ENCODE peak calls at places on chromosomes 5 and 9, in seven cellular contexts. One of them, this sample, is unnamed.

GRCh38 chr9:123081824-123082223 is 48.4 kb downstream of the GPR21 start:
- DNase-seq in AG09309: no peak
- DNase-seq in kidney epithelial cell: no peak
- DNase-seq in colonic mucosa: no peak
- DNase-seq in mucosa of descending colon: no peak
- DNase-seq in lower leg skin: no peak
- DNase-seq in fibroblast of mammary gland: peak
- DNase-seq in this sample: peak

GRCh38 chr9:4579011-4579410 is 83.1 kb upstream of the PLPP6 start:
- DNase-seq in AG09309: no peak
- DNase-seq in kidney epithelial cell: no peak
- DNase-seq in colonic mucosa: no peak
- DNase-seq in mucosa of descending colon: no peak
- DNase-seq in lower leg skin: no peak
- DNase-seq in fibroblast of mammary gland: peak
- DNase-seq in this sample: no peak

GRCh38 chr9:135908334-135909204 is 1.2 kb upstream of the CAMSAP1 start:
- DNase-seq in AG09309: no peak
- DNase-seq in kidney epithelial cell: no peak
- DNase-seq in colonic mucosa: no peak
- DNase-seq in mucosa of descending colon: no peak
- DNase-seq in lower leg skin: no peak
- DNase-seq in fibroblast of mammary gland: peak
- DNase-seq in this sample: no peak

GRCh38 chr5:149432861-149433462 is 53.9 kb upstream of the IL17B start:
- DNase-seq in AG09309: no peak
- DNase-seq in kidney epithelial cell: no peak
- DNase-seq in colonic mucosa: no peak
- DNase-seq in mucosa of descending colon: no peak
- DNase-seq in lower leg skin: no peak
- DNase-seq in fibroblast of mammary gland: no peak
- DNase-seq in this sample: no peak

GRCh38 chr5:33837301-33837700 is 54.5 kb downstream of the ADAMTS12 start:
- DNase-seq in AG09309: no peak
- DNase-seq in kidney epithelial cell: no peak
- DNase-seq in colonic mucosa: no peak
- DNase-seq in mucosa of descending colon: no peak
- DNase-seq in lower leg skin: no peak
- DNase-seq in fibroblast of mammary gland: no peak
- DNase-seq in this sample: no peak

GRCh38 chr5:81552844-81553569 is 159.1 kb upstream of the ACOT12 start:
- DNase-seq in AG09309: no peak
- DNase-seq in kidney epithelial cell: no peak
- DNase-seq in colonic mucosa: no peak
- DNase-seq in mucosa of descending colon: no peak
- DNase-seq in lower leg skin: no peak
- DNase-seq in fibroblast of mammary gland: no peak
- DNase-seq in this sample: peak

GRCh38 chr9:121189006-121189405 is 12.7 kb downstream of the RAB14 start:
- DNase-seq in AG09309: no peak
- DNase-seq in kidney epithelial cell: no peak
- DNase-seq in colonic mucosa: no peak
- DNase-seq in mucosa of descending colon: no peak
- DNase-seq in lower leg skin: no peak
- DNase-seq in fibroblast of mammary gland: no peak
- DNase-seq in this sample: no peak

GRCh38 chr5:11903121-11903613 is 1.1 kb downstream of the CTNND2 start:
- DNase-seq in AG09309: no peak
- DNase-seq in kidney epithelial cell: no peak
- DNase-seq in colonic mucosa: no peak
- DNase-seq in mucosa of descending colon: no peak
- DNase-seq in lower leg skin: no peak
- DNase-seq in fibroblast of mammary gland: no peak
- DNase-seq in this sample: no peak

GRCh38 chr5:123754167-123754840 is 242.3 kb downstream of the CSNK1G3 start:
- DNase-seq in AG09309: no peak
- DNase-seq in kidney epithelial cell: no peak
- DNase-seq in colonic mucosa: no peak
- DNase-seq in mucosa of descending colon: no peak
- DNase-seq in lower leg skin: no peak
- DNase-seq in fibroblast of mammary gland: peak
- DNase-seq in this sample: no peak

GRCh38 chr5:86115164-86115563 is 502.6 kb upstream of the COX7C start:
- DNase-seq in AG09309: no peak
- DNase-seq in kidney epithelial cell: no peak
- DNase-seq in colonic mucosa: no peak
- DNase-seq in mucosa of descending colon: no peak
- DNase-seq in lower leg skin: no peak
- DNase-seq in fibroblast of mammary gland: no peak
- DNase-seq in this sample: no peak

GRCh38 chr9:133787749-133788015 is 49.5 kb upstream of the SARDH start:
- DNase-seq in AG09309: no peak
- DNase-seq in kidney epithelial cell: no peak
- DNase-seq in colonic mucosa: peak
- DNase-seq in mucosa of descending colon: peak
- DNase-seq in lower leg skin: no peak
- DNase-seq in fibroblast of mammary gland: peak
- DNase-seq in this sample: peak

GRCh38 chr5:132476853-132477729 is 13.5 kb downstream of the IRF1 start:
- DNase-seq in AG09309: no peak
- DNase-seq in kidney epithelial cell: no peak
- DNase-seq in colonic mucosa: no peak
- DNase-seq in mucosa of descending colon: peak
- DNase-seq in lower leg skin: no peak
- DNase-seq in fibroblast of mammary gland: no peak
- DNase-seq in this sample: no peak

GRCh38 chr5:136309932-136310598 is 55.3 kb downstream of the TRPC7 start:
- DNase-seq in AG09309: no peak
- DNase-seq in kidney epithelial cell: no peak
- DNase-seq in colonic mucosa: no peak
- DNase-seq in mucosa of descending colon: no peak
- DNase-seq in lower leg skin: no peak
- DNase-seq in fibroblast of mammary gland: no peak
- DNase-seq in this sample: no peak

GRCh38 chr5:145449794-145450193 is 385.3 kb downstream of the PRELID2 start:
- DNase-seq in AG09309: no peak
- DNase-seq in kidney epithelial cell: no peak
- DNase-seq in colonic mucosa: no peak
- DNase-seq in mucosa of descending colon: no peak
- DNase-seq in lower leg skin: no peak
- DNase-seq in fibroblast of mammary gland: no peak
- DNase-seq in this sample: no peak

DNA sequence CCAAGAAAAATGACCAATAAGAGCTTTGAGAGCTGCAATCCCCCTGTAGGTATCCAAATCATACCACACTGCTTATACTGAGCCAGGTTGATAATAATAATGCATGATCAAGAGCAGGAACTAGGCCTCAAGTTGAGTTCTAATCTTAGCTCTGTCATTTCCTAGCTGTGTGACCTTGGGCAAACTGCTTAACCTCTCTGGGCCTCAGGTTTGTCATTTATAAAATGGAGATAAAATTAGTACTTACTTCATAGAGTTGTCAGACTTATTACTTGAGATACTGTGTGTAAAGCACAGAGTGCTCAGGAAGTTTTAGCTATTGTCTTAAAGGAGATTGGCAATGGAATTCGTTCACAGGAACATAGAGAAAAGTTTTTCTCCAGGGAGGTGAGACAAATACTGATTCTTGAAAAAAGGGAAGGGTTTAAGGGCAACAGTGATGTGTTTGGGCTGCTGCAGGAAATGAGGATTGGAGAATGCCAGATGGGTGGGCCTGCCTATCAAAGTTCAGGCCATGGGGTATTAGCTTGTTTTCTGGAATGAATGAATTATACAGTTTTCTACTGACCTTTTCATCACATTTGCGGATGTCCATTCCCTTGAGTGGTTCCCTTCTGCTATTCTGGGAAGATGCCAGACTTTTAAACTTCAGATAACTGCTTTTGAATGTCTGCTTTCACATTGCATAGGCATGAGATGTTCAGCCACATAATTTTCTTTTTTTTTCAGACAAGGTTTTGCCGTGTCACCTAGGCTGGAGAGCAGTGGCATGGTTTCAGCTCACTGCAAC is 10.2 kb upstream of the ATP6V0E1 start:
- DNase-seq in AG09309: peak
- DNase-seq in kidney epithelial cell: no peak
- DNase-seq in colonic mucosa: no peak
- DNase-seq in mucosa of descending colon: no peak
- DNase-seq in lower leg skin: no peak
- DNase-seq in fibroblast of mammary gland: peak
- DNase-seq in this sample: no peak
- H3K4me3 ChIP-seq in AG09309: no peak
- H3K4me3 ChIP-seq in kidney epithelial cell: no peak
- H3K4me3 ChIP-seq in colonic mucosa: no peak
- H3K4me3 ChIP-seq in mucosa of descending colon: no peak
- H3K4me3 ChIP-seq in lower leg skin: no peak
- H3K4me3 ChIP-seq in fibroblast of mammary gland: no peak
- H3K4me3 ChIP-seq in this sample: no peak

GRCh38 chr5:151137067-151137825 is 20.3 kb downstream of the ANXA6 start:
- DNase-seq in AG09309: no peak
- DNase-seq in kidney epithelial cell: no peak
- DNase-seq in colonic mucosa: no peak
- DNase-seq in mucosa of descending colon: no peak
- DNase-seq in lower leg skin: no peak
- DNase-seq in fibroblast of mammary gland: no peak
- DNase-seq in this sample: no peak
- TF ChIP-seq CTCF in AG09309: no peak
- TF ChIP-seq CTCF in kidney epithelial cell: no peak
- TF ChIP-seq CTCF in colonic mucosa: no peak
- TF ChIP-seq CTCF in mucosa of descending colon: no peak
- TF ChIP-seq CTCF in lower leg skin: no peak
- TF ChIP-seq CTCF in fibroblast of mammary gland: no peak
- TF ChIP-seq CTCF in this sample: no peak

GRCh38 chr9:37119360-37119759 is 1.0 kb upstream of the ZCCHC7 start:
- DNase-seq in AG09309: no peak
- DNase-seq in kidney epithelial cell: no peak
- DNase-seq in colonic mucosa: no peak
- DNase-seq in mucosa of descending colon: no peak
- DNase-seq in lower leg skin: no peak
- DNase-seq in fibroblast of mammary gland: no peak
- DNase-seq in this sample: no peak
- H3K4me3 ChIP-seq in AG09309: no peak
- H3K4me3 ChIP-seq in kidney epithelial cell: no peak
- H3K4me3 ChIP-seq in colonic mucosa: no peak
- H3K4me3 ChIP-seq in mucosa of descending colon: no peak
- H3K4me3 ChIP-seq in lower leg skin: no peak
- H3K4me3 ChIP-seq in fibroblast of mammary gland: no peak
- H3K4me3 ChIP-seq in this sample: no peak

GRCh38 chr5:15791859-15792258 is 291.9 kb downstream of the FBXL7 start:
- DNase-seq in AG09309: no peak
- DNase-seq in kidney epithelial cell: no peak
- DNase-seq in colonic mucosa: no peak
- DNase-seq in mucosa of descending colon: no peak
- DNase-seq in lower leg skin: no peak
- DNase-seq in fibroblast of mammary gland: peak
- DNase-seq in this sample: no peak

GRCh38 chr5:15789661-15790060 is 289.7 kb downstream of the FBXL7 start:
- DNase-seq in AG09309: no peak
- DNase-seq in kidney epithelial cell: no peak
- DNase-seq in colonic mucosa: no peak
- DNase-seq in mucosa of descending colon: no peak
- DNase-seq in lower leg skin: no peak
- DNase-seq in fibroblast of mammary gland: peak
- DNase-seq in this sample: no peak

GRCh38 chr5:15794117-15794985 is 294.4 kb downstream of the FBXL7 start:
- DNase-seq in AG09309: no peak
- DNase-seq in kidney epithelial cell: no peak
- DNase-seq in colonic mucosa: no peak
- DNase-seq in mucosa of descending colon: no peak
- DNase-seq in lower leg skin: no peak
- DNase-seq in fibroblast of mammary gland: peak
- DNase-seq in this sample: peak

GRCh38 chr5:15790446-15791005 is 290.5 kb downstream of the FBXL7 start:
- DNase-seq in AG09309: no peak
- DNase-seq in kidney epithelial cell: no peak
- DNase-seq in colonic mucosa: no peak
- DNase-seq in mucosa of descending colon: no peak
- DNase-seq in lower leg skin: no peak
- DNase-seq in fibroblast of mammary gland: no peak
- DNase-seq in this sample: no peak

DNA sequence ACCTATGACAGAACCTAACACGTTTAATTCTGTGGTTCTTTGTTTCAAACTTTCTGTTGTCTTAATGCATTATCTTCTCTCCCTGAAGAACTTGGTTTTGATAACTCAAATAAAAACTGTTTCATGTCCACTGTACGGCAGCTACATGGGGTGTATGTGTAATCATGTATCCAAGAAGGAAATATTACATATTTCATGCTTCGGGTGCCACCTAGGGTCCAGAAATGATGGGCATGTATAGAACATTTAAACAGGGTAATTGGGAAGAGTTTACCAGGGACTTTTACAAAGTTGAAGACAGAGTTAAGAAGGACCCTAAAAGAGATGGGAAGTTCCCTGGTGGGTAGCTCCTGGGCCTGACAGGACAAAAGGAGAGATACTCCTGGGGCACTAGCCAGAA is 291.3 kb downstream of the FBXL7 start:
- DNase-seq in AG09309: no peak
- DNase-seq in kidney epithelial cell: no peak
- DNase-seq in colonic mucosa: no peak
- DNase-seq in mucosa of descending colon: no peak
- DNase-seq in lower leg skin: no peak
- DNase-seq in fibroblast of mammary gland: peak
- DNase-seq in this sample: no peak
- TF ChIP-seq CTCF in AG09309: no peak
- TF ChIP-seq CTCF in kidney epithelial cell: no peak
- TF ChIP-seq CTCF in colonic mucosa: no peak
- TF ChIP-seq CTCF in mucosa of descending colon: no peak
- TF ChIP-seq CTCF in lower leg skin: no peak
- TF ChIP-seq CTCF in fibroblast of mammary gland: peak
- TF ChIP-seq CTCF in this sample: no peak

GRCh38 chr9:21558627-21559401 is 76.7 kb upstream of the IFNE start:
- DNase-seq in AG09309: no peak
- DNase-seq in kidney epithelial cell: no peak
- DNase-seq in colonic mucosa: no peak
- DNase-seq in mucosa of descending colon: no peak
- DNase-seq in lower leg skin: no peak
- DNase-seq in fibroblast of mammary gland: no peak
- DNase-seq in this sample: peak
- H3K4me3 ChIP-seq in AG09309: peak
- H3K4me3 ChIP-seq in kidney epithelial cell: peak
- H3K4me3 ChIP-seq in colonic mucosa: peak
- H3K4me3 ChIP-seq in mucosa of descending colon: no peak
- H3K4me3 ChIP-seq in lower leg skin: peak
- H3K4me3 ChIP-seq in fibroblast of mammary gland: peak
- H3K4me3 ChIP-seq in this sample: peak

This sample was measured in bronchial epithelial cell.